ENCODE peak calls at places on chromosomes 12 and 14, in nine cellular contexts. Q is stimulated activated CD8-positive, alpha-beta memory T cell treated with anti-CD3 and anti-CD28 coated beads, Interleukin-15, amount 100 ng/mL, for 24 hours; N is NAMALWA; R is NCI-H1436; V is Calu3; K is GM10248; X is tibial artery; Z is GM03348; L is H9. U is an unnamed sample.

GRCh38 chr14:51211149-51211548 is 28.9 kb upstream of the TMX1 start:
- DNase-seq in V (peak; percentile 26), R (peak; percentile 31), Q (no peak), Z (no peak), L (no peak), X (no peak), K (no peak), N (no peak), U (no peak)

GRCh38 chr12:57008113-57008687 is 1.9 kb upstream of the ZBTB39 start:
- DNase-seq in V (peak; percentile 32), Z (peak; percentile 69), R (peak; percentile 52), Q (no peak), X (no peak), L (no peak), N (peak; percentile 84), K (peak; percentile 62), U (peak; percentile 37)

GRCh38 chr12:67069451-67070306 is 199.5 kb upstream of the CAND1 start:
- DNase-seq in Z (peak; percentile 52), R (peak; percentile 54), N (peak; percentile 56), V (peak; percentile 75), X (peak; percentile 66), Q (peak; percentile 2), K (peak; percentile 22), L (peak; percentile 82), U (no peak)

GRCh38 chr12:94109154-94109553 is 39.2 kb upstream of the PLXNC1 start:
- DNase-seq in L (no peak), V (no peak), X (no peak), Q (no peak), N (no peak), K (peak; percentile 55), Z (peak; percentile 40), R (no peak), U (no peak)

GRCh38 chr12:53492188-53492587 is 7.1 kb downstream of the MAP3K12 start:
- DNase-seq in Z (no peak), K (no peak), R (no peak), X (peak; percentile 29), V (no peak), L (no peak), Q (no peak), N (peak; percentile 34), U (no peak)

GRCh38 chr14:96178674-96179321 is 25.8 kb upstream of the BDKRB2 start:
- DNase-seq in L (no peak), N (peak; percentile 16), V (no peak), K (no peak), Q (no peak), X (no peak), Z (no peak), R (no peak), U (no peak)

GRCh38 chr12:56836317-56836716 is 73.2 kb downstream of the HSD17B6 start:
- DNase-seq in N (peak; percentile 70), X (no peak), V (peak; percentile 5), Q (no peak), K (no peak), L (no peak), Z (peak; percentile 28), R (no peak), U (no peak)

GRCh38 chr12:42568952-42569916 is 20.3 kb downstream of the PRICKLE1 start:
- DNase-seq in Q (no peak), L (no peak), X (no peak), K (peak; percentile 40), V (no peak), Z (peak; percentile 53), N (peak; percentile 77), R (peak; percentile 10), U (no peak)

GRCh38 chr14:56036353-56036752 is 81.9 kb upstream of the PELI2 start:
- DNase-seq in Q (no peak), V (no peak), R (no peak), Z (no peak), X (no peak), L (peak; percentile 34), K (no peak), N (no peak), U (peak; percentile 1)

GRCh38 chr14:79502101-79502750 is 709.1 kb downstream of the DIO2 start:
- DNase-seq in V (no peak), K (no peak), Z (no peak), R (no peak), L (no peak), N (no peak), Q (no peak), X (no peak), U (no peak)

GRCh38 chr12:45973526-45973925 is 16.8 kb downstream of the SCAF11 start:
- DNase-seq in V (no peak), Z (no peak), R (no peak), L (no peak), Q (no peak), K (no peak), X (no peak), N (no peak), U (no peak)

GRCh38 chr12:106908561-106908960 is 47.1 kb upstream of the TMEM263 start:
- DNase-seq in L (no peak), X (no peak), Z (no peak), V (no peak), N (no peak), Q (no peak), R (no peak), K (no peak), U (no peak)

GRCh38 chr12:74539261-74539660 is 1.6 kb downstream of the ATXN7L3B start:
- DNase-seq in N (no peak), R (no peak), K (no peak), L (no peak), V (no peak), Q (no peak), Z (no peak), X (no peak), U (no peak)

GRCh38 chr14:22536853-22537338 is 52.1 kb downstream of the DAD1 start:
- DNase-seq in Z (peak; percentile 91), R (no peak), X (peak; percentile 88), K (peak; percentile 77), N (no peak), Q (no peak), L (no peak), V (peak; percentile 78), U (peak; percentile 46)

GRCh38 chr12:54159140-54159539 is 29.6 kb downstream of the SMUG1 start:
- DNase-seq in K (peak; percentile 75), Z (peak; percentile 54), Q (no peak), X (no peak), R (peak; percentile 78), L (peak; percentile 97), V (no peak), N (peak; percentile 65), U (no peak)

GRCh38 chr14:104350463-104351185 is 212.2 kb downstream of the KIF26A start:
- DNase-seq in L (no peak), Q (no peak), R (no peak), N (no peak), Z (no peak), X (peak; percentile 25), V (no peak), K (no peak), U (no peak)

GRCh38 chr12:126247936-126248335 is 1182.7 kb downstream of the AACS start:
- DNase-seq in N (no peak), R (no peak), X (no peak), Q (no peak), K (no peak), L (no peak), Z (no peak), V (no peak), U (no peak)

GRCh38 chr14:102255401-102256190 is 49.4 kb downstream of the MOK start:
- DNase-seq in Z (peak; percentile 84), K (no peak), R (no peak), L (no peak), Q (no peak), X (no peak), V (peak; percentile 50), N (no peak), U (no peak)

GRCh38 chr14:95544588-95544987 is 9.7 kb downstream of the GLRX5 start:
- DNase-seq in Z (no peak), X (no peak), V (no peak), L (no peak), K (no peak), R (no peak), N (no peak), Q (no peak), U (no peak)

GRCh38 chr14:77241955-77242354 is 29.1 kb downstream of the NGB start:
- DNase-seq in L (no peak), Q (no peak), N (no peak), K (no peak), X (no peak), Z (no peak), V (no peak), R (no peak), U (no peak)

GRCh38 chr14:69666698-69667211 is 55.4 kb downstream of the SUSD6 start:
- DNase-seq in X (no peak), Z (peak; percentile 60), L (no peak), K (no peak), Q (no peak), R (no peak), V (no peak), N (no peak), U (no peak)

GRCh38 chr12:54337280-54337842 is 12.4 kb downstream of the COPZ1 start:
- DNase-seq in Z (no peak), V (no peak), Q (no peak), R (no peak), N (no peak), X (no peak), K (no peak), L (no peak), U (no peak)

GRCh38 chr14:104395276-104395675 is 184.3 kb upstream of the C14orf180 start:
- DNase-seq in X (no peak), R (no peak), L (peak; percentile 11), Q (no peak), N (no peak), K (no peak), Z (no peak), V (no peak), U (no peak)

GRCh38 chr12:23093488-23093887 is 468.5 kb downstream of the ETNK1 start:
- DNase-seq in Z (no peak), L (no peak), K (no peak), N (no peak), X (no peak), R (no peak), Q (no peak), V (no peak), U (no peak)

GRCh38 chr12:76588881-76589565 is 29.5 kb upstream of the OSBPL8 start:
- DNase-seq in X (no peak), Z (peak; percentile 59), Q (no peak), R (no peak), K (no peak), N (no peak), V (no peak), L (no peak), U (peak; percentile 77)

GRCh38 chr12:106288510-106289195 is 13.9 kb upstream of the TCP11L2 start:
- DNase-seq in X (no peak), Q (no peak), Z (peak; percentile 75), L (no peak), R (peak; percentile 27), V (peak; percentile 65), N (no peak), K (no peak), U (peak; percentile 82)

GRCh38 chr14:87944987-87945604 is 47.9 kb downstream of the GALC start:
- DNase-seq in X (no peak), Q (no peak), N (peak; percentile 62), K (peak; percentile 5), R (peak; percentile 17), Z (peak; percentile 18), V (peak; percentile 4), L (no peak), U (peak; percentile 34)

GRCh38 chr14:89420502-89420901 is 3.5 kb upstream of the FOXN3 start:
- DNase-seq in X (no peak), R (peak; percentile 64), N (no peak), Q (no peak), Z (no peak), K (no peak), L (no peak), V (no peak), U (no peak)

GRCh38 chr14:96265387-96265786 is 9.4 kb downstream of the BDKRB1 start:
- DNase-seq in L (no peak), V (no peak), K (no peak), Z (no peak), N (no peak), X (no peak), R (peak; percentile 52), Q (no peak), U (no peak)

GRCh38 chr12:110743571-110744093 is 941 bp upstream of the PPP1CC start:
- DNase-seq in Z (peak; percentile 26), L (peak; percentile 41), V (peak; percentile 24), X (peak; percentile 71), Q (no peak), K (no peak), R (no peak), N (no peak), U (no peak)

GRCh38 chr12:6532051-6532926 is 2.0 kb upstream of the GAPDH start:
- DNase-seq in L (peak; percentile 90), X (peak; percentile 91), R (peak; percentile 81), N (peak; percentile 98), V (peak; percentile 72), K (peak; percentile 81), Z (peak; percentile 91), Q (peak; percentile 61), U (peak; percentile 92)

U was measured in AG09319.